ENCODE peak calls at places on chromosomes 3 and 15, in ten cellular contexts. F is mesendoderm, T is osteoblast, U is Peyer's patch, J is right atrium auricular region, Y is uterus, M is left ventricle myocardium inferior, C is right lobe of liver, S is tibial artery, R is transverse colon. E is an unnamed sample. For H3K36me3, the result is how much of the 10 kb centered on the place peaks cover.

GRCh38 chr3:108887137-108887536 is 64.6 kb downstream of the TRAT1 start:
- DNase-seq in F (no peak), T (no peak), U (no peak), J (no peak), Y (no peak), M (no peak), C (no peak), S (no peak), R (no peak), E (no peak)

GRCh38 chr3:119034256-119035013 is at the start of gene IGSF11:
- DNase-seq in F (peak), T (peak), U (peak), J (no peak), Y (peak), M (peak), C (peak), S (peak), R (peak), E (peak)

GRCh38 chr3:123652346-123652984 is 67.6 kb upstream of the HACD2 start:
- DNase-seq in F (peak), T (peak), U (peak), J (peak), Y (peak), M (peak), C (peak), S (peak), R (peak), E (peak)

GRCh38 chr15:62708470-62708869 is 334.1 kb upstream of the TPM1 start:
- DNase-seq in F (no peak), T (no peak), U (no peak), J (no peak), Y (no peak), M (no peak), C (no peak), S (no peak), R (no peak), E (peak)

GRCh38 chr15:67303490-67304363 is 49.1 kb downstream of the IQCH start:
- DNase-seq in F (peak), T (no peak), U (no peak), J (no peak), Y (no peak), M (no peak), C (no peak), S (no peak), R (peak), E (no peak)

GRCh38 chr3:141452773-141453172 is 34.1 kb upstream of the RASA2 start:
- DNase-seq in F (no peak), T (no peak), U (no peak), J (no peak), Y (no peak), M (no peak), C (no peak), S (no peak), R (no peak), E (no peak)

GRCh38 chr3:162171970-162172369 is 675.4 kb downstream of the OTOL1 start:
- DNase-seq in F (no peak), T (no peak), U (no peak), J (no peak), Y (no peak), M (no peak), C (no peak), S (no peak), R (no peak), E (no peak)

GRCh38 chr3:108847187-108847586 is 24.6 kb downstream of the TRAT1 start:
- DNase-seq in F (no peak), T (no peak), U (no peak), J (no peak), Y (no peak), M (no peak), C (no peak), S (no peak), R (no peak), E (no peak)

GRCh38 chr3:73401616-73402265 is 223.0 kb downstream of the PDZRN3 start:
- DNase-seq in F (no peak), T (no peak), U (no peak), J (no peak), Y (peak), M (peak), C (no peak), S (no peak), R (peak), E (no peak)

GRCh38 chr3:159852821-159853505 is 135.7 kb upstream of the IL12A start:
- DNase-seq in F (peak), T (peak), U (no peak), J (peak), Y (peak), M (peak), C (no peak), S (peak), R (no peak), E (peak)

GRCh38 chr3:36677331-36678007 is 86.9 kb downstream of the DCLK3 start:
- DNase-seq in F (peak), T (peak), U (no peak), J (no peak), Y (no peak), M (no peak), C (no peak), S (no peak), R (no peak), E (no peak)

GRCh38 chr3:190486201-190486865 is 27.6 kb upstream of the IL1RAP start:
- DNase-seq in F (no peak), T (no peak), U (no peak), J (no peak), Y (no peak), M (no peak), C (no peak), S (no peak), R (no peak), E (no peak)

GRCh38 chr3:178233371-178233770 is 302.9 kb upstream of the KCNMB2 start:
- DNase-seq in F (no peak), T (no peak), U (no peak), J (no peak), Y (no peak), M (no peak), C (no peak), S (no peak), R (no peak), E (no peak)

GRCh38 chr15:100926258-100926657 is 7.1 kb downstream of the LRRK1 start:
- DNase-seq in F (peak), T (no peak), U (no peak), J (no peak), Y (no peak), M (no peak), C (no peak), S (no peak), R (no peak), E (no peak)

GRCh38 chr15:31051646-31052045 is 49.9 kb downstream of the TRPM1 start:
- DNase-seq in F (no peak), T (no peak), U (no peak), J (no peak), Y (no peak), M (no peak), C (no peak), S (no peak), R (no peak), E (no peak)

GRCh38 chr3:151925419-151925818 is 52.0 kb downstream of the SUCNR1 start:
- DNase-seq in F (no peak), T (no peak), U (no peak), J (no peak), Y (no peak), M (no peak), C (no peak), S (no peak), R (no peak), E (no peak)

GRCh38 chr15:72492733-72493132 is 18.6 kb downstream of the ARIH1 start:
- DNase-seq in F (no peak), T (no peak), U (no peak), J (no peak), Y (no peak), M (no peak), C (no peak), S (no peak), R (no peak), E (no peak)
- H3K27ac ChIP-seq in F (no peak), T (peak), U (no peak), J (no peak), Y (no peak), M (no peak), C (no peak), S (no peak), R (no peak), E (no peak)

DNA sequence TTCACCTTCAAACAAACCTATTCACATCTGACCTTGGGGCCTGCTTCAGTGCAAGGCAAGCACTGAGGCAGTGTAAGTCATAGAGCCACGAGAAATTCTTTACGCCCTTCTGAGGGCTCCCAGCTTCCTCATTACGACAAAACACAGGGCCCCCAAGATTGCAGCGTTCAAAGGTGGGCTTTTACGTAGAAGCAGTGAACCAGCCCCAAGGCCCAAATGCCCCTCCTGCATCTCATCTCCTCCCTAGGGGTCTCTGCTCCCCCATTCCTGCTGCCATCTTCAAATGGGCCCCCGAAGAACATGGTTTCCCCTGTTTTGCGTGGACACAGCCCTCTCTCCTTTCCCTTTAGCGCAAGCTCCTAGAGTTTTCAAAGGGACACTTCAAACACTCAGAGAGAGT is 285.1 kb downstream of the MEX3B start:
- DNase-seq in F (no peak), T (no peak), U (no peak), J (no peak), Y (no peak), M (no peak), C (no peak), S (no peak), R (no peak), E (no peak)
- H3K36me3 ChIP-seq in F (under half), T (under half), U (under half), J (under half), Y (under half), M (under half), C (under half), S (under half), R (under half), E (under half)

DNA sequence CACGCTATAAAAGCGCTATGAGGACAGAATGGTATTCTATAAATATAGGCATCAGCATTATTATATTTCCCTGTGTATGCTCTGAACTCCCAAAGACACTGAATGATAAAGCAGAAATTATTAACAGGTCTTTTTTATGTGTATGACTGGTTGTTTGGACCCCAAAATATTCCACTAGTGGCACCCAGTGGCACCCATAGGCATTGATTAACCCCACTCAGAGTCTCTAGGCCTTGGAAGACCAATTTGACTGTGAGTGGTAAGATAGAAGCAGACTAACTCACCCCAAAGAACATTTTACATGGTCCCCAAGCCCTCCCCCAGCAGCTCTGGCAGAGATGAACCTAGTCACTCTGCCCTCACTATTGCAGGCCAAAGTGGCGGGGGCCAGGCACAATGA is 45.4 kb upstream of the UBE2E1 start:
- DNase-seq in F (no peak), T (no peak), U (no peak), J (no peak), Y (no peak), M (no peak), C (no peak), S (no peak), R (no peak), E (no peak)
- H3K27ac ChIP-seq in F (no peak), T (no peak), U (no peak), J (no peak), Y (no peak), M (no peak), C (no peak), S (no peak), R (no peak), E (no peak)

GRCh38 chr15:29731865-29732264 is 90.4 kb downstream of the TJP1 start:
- DNase-seq in F (no peak), T (no peak), U (no peak), J (no peak), Y (no peak), M (no peak), C (no peak), S (no peak), R (no peak), E (no peak)
- H3K36me3 ChIP-seq in F (under half), T (half or more), U (half or more), J (half or more), Y (under half), M (half or more), C (under half), S (half or more), R (under half), E (under half)

GRCh38 chr3:32238027-32238815 is at the start of gene CMTM8:
- DNase-seq in F (peak), T (peak), U (peak), J (no peak), Y (peak), M (peak), C (peak), S (peak), R (peak), E (peak)

GRCh38 chr3:32238816-32239637 is 547 bp downstream of the CMTM8 start:
- DNase-seq in F (peak), T (peak), U (peak), J (no peak), Y (no peak), M (peak), C (peak), S (no peak), R (peak), E (peak)

GRCh38 chr3:32237670-32238026 is 832 bp upstream of the CMTM8 start:
- DNase-seq in F (no peak), T (no peak), U (no peak), J (no peak), Y (no peak), M (no peak), C (no peak), S (no peak), R (no peak), E (no peak)

GRCh38 chr3:32241100-32241499 is 2.6 kb downstream of the CMTM8 start:
- DNase-seq in F (no peak), T (no peak), U (no peak), J (no peak), Y (no peak), M (no peak), C (no peak), S (no peak), R (no peak), E (no peak)

DNA sequence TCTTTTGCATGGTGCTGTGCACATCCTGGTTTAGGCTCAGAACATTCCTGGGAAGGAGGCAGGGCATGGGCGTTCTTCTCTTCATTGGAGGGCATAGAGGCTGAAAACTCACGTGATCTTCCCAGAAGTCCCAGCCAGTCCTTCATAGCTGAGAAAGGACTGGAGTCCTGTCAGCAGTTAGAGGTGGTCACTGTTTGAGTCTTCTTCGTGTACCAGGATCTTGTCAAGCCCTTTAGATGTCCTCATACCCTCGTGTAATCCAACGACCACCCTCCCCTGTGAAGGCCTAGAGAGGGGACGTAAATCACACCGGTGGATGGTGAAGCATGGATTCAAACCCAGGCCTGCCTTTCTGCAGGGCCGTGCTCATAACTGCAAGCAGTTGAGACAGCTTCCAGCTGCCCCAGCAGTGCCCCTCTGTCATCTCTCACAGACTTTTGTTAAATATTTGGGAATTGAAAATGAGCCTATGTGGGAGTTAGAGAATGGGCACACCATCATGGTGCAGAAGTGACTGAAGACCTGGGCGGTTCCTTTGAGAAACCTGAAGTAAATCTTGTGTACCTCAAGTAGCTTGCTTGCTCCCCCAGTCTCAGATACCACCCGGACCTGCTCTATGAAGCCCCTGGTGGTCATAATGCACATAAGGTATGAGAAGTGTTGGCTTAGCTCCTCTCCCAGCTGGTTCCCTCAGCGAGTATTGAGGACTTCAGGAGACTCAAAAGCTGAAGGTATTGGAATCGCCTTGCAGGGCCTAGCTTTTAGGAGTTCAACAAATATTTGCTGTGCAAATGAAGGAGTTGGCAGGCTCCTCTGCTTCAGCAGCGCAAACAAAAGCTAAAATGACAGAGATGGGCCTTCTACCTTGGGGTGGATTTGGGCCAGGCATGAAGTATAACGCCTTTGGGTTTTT is 1.4 kb downstream of the CMTM8 start:
- DNase-seq in F (peak), T (peak), U (no peak), J (no peak), Y (no peak), M (no peak), C (peak), S (no peak), R (peak), E (peak)
- H3K27ac ChIP-seq in F (no peak), T (no peak), U (no peak), J (no peak), Y (no peak), M (peak), C (peak), S (no peak), R (peak), E (peak)

DNA sequence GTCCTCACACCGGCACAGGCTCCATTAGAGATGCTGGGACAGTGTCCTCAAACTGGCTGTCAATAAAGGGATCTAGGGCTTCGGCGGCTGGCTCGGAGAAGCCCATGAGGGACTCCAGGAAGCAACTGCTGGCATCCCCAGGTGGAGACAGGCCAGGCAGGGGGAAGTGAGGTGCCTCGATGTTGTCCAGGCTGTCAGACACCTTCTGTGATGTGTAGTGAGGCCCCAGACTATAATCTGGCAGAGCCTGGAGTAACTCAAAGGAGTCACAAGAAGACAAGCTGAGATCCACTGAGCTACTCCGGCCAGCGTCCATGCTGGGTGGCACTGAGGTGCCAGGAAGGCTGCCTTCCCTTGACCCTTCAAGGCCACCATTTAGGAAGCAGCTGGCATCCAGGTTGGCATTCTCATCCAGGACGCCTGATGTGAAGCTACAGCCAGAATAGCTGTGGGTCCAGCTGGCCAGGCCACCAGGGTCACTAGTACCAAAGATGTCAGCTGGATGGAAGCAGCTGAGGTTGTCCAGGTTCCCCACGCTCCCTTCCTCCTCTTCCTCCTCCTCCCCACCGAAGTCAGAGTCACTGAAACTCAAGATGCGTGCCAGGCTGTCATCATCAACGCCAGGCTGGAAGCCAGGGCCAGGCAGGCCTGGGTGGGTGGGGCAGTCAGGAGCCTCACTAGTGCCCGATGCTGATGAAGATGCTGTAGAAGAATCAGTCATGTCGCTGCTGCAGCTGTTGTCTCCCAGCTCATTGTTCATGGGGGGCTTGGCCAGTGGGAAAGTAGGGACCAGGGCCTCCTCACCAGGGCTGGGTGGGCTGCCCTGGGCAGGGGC is 10.1 kb downstream of the CSRNP1 start:
- DNase-seq in F (no peak), T (no peak), U (peak), J (no peak), Y (no peak), M (no peak), C (no peak), S (peak), R (no peak), E (no peak)
- H3K36me3 ChIP-seq in F (under half), T (half or more), U (half or more), J (half or more), Y (under half), M (half or more), C (under half), S (half or more), R (under half), E (half or more)

GRCh38 chr15:65869127-65869953 is at the start of gene RAB11A:
- DNase-seq in F (peak), T (peak), U (peak), J (peak), Y (peak), M (peak), C (peak), S (peak), R (peak), E (peak)

GRCh38 chr15:65867244-65867643 is 2.0 kb upstream of the RAB11A start:
- DNase-seq in F (no peak), T (no peak), U (no peak), J (no peak), Y (no peak), M (no peak), C (no peak), S (no peak), R (no peak), E (no peak)

GRCh38 chr15:65869954-65870871 is 922 bp downstream of the RAB11A start:
- DNase-seq in F (peak), T (peak), U (peak), J (peak), Y (peak), M (peak), C (peak), S (peak), R (peak), E (peak)

GRCh38 chr15:65870889-65871533 is 1.7 kb downstream of the RAB11A start:
- DNase-seq in F (peak), T (peak), U (no peak), J (no peak), Y (no peak), M (no peak), C (no peak), S (no peak), R (no peak), E (no peak)

GRCh38 chr15:65868546-65869126 is 655 bp upstream of the RAB11A start:
- DNase-seq in F (no peak), T (no peak), U (no peak), J (no peak), Y (no peak), M (no peak), C (no peak), S (no peak), R (no peak), E (no peak)
- H3K27ac ChIP-seq in F (no peak), T (peak), U (peak), J (peak), Y (peak), M (peak), C (peak), S (peak), R (peak), E (peak)

GRCh38 chr3:180340395-180340794 is 261.6 kb upstream of the TTC14 start:
- DNase-seq in F (no peak), T (no peak), U (no peak), J (no peak), Y (no peak), M (no peak), C (no peak), S (no peak), R (no peak), E (no peak)
- H3K36me3 ChIP-seq in F (under half), T (under half), U (under half), J (under half), Y (under half), M (under half), C (under half), S (under half), R (under half), E (under half)

GRCh38 chr3:95237783-95238182 is 1174.9 kb downstream of the NSUN3 start:
- DNase-seq in F (no peak), T (no peak), U (no peak), J (no peak), Y (no peak), M (no peak), C (no peak), S (no peak), R (no peak), E (no peak)
- H3K27ac ChIP-seq in F (no peak), T (no peak), U (no peak), J (no peak), Y (no peak), M (no peak), C (no peak), S (no peak), R (no peak), E (no peak)

GRCh38 chr15:28037969-28038640 is 61.0 kb downstream of the OCA2 start:
- DNase-seq in F (no peak), T (no peak), U (no peak), J (no peak), Y (no peak), M (no peak), C (no peak), S (no peak), R (no peak), E (no peak)
- H3K36me3 ChIP-seq in F (under half), T (under half), U (under half), J (under half), Y (under half), M (under half), C (under half), S (under half), R (under half), E (under half)